ENCODE peak calls at places on chromosomes 11 and 22, in six cellular contexts. I, S, L, X, B and V are unnamed samples.

GRCh38 chr11:41189711-41190477 is 269.6 kb downstream of the LRRC4C start:
- DNase-seq in I (no peak), S (no peak), L (no peak), X (no peak), B (no peak), V (no peak)

GRCh38 chr11:2301631-2302272 is at the start of the genes C11orf21 and TSPAN32:
- DNase-seq in I (peak; percentile 40), S (peak; percentile 3), L (no peak), X (no peak), B (no peak), V (no peak)

GRCh38 chr11:128488471-128488870 is 98.9 kb downstream of the ETS1 start:
- DNase-seq in I (peak; percentile 92), S (peak; percentile 98), L (no peak), X (no peak), B (no peak), V (no peak)

GRCh38 chr11:18567081-18567480 is 21.5 kb downstream of the UEVLD start:
- DNase-seq in I (no peak), S (peak; percentile 35), L (no peak), X (no peak), B (no peak), V (no peak)

GRCh38 chr11:73872746-73873412 is 3.8 kb downstream of the COA4 start:
- DNase-seq in I (no peak), S (no peak), L (no peak), X (no peak), B (no peak), V (no peak)

GRCh38 chr11:45168366-45169130 is 22.1 kb downstream of the PRDM11 start:
- DNase-seq in I (no peak), S (no peak), L (no peak), X (no peak), B (no peak), V (no peak)

GRCh38 chr22:37802310-37803194 is 5.2 kb upstream of the GCAT start:
- DNase-seq in I (peak; percentile 57), S (peak; percentile 39), L (peak; percentile 73), X (peak; percentile 80), B (peak; percentile 85), V (peak; percentile 75)

GRCh38 chr11:71179877-71180276 is 72.5 kb downstream of the SHANK2 start:
- DNase-seq in I (no peak), S (no peak), L (no peak), X (peak; percentile 15), B (no peak), V (peak; percentile 53)

GRCh38 chr11:130369141-130369691 is 54.5 kb upstream of the ZBTB44 start:
- DNase-seq in I (no peak), S (no peak), L (no peak), X (no peak), B (no peak), V (peak; percentile 27)

GRCh38 chr11:69274531-69275016 is 19.4 kb upstream of the MYEOV start:
- DNase-seq in I (no peak), S (no peak), L (no peak), X (no peak), B (no peak), V (no peak)

GRCh38 chr11:60970890-60971289 is 590 bp upstream of the CD6 start:
- DNase-seq in I (no peak), S (no peak), L (no peak), X (no peak), B (no peak), V (no peak)
- H2AK5ac ChIP-seq in I (no peak overlapping the region), S (no peak overlapping the region), L (peak overlapping the region; percentile 60), X (no peak overlapping the region), B (no peak overlapping the region), V (no peak overlapping the region)

DNA sequence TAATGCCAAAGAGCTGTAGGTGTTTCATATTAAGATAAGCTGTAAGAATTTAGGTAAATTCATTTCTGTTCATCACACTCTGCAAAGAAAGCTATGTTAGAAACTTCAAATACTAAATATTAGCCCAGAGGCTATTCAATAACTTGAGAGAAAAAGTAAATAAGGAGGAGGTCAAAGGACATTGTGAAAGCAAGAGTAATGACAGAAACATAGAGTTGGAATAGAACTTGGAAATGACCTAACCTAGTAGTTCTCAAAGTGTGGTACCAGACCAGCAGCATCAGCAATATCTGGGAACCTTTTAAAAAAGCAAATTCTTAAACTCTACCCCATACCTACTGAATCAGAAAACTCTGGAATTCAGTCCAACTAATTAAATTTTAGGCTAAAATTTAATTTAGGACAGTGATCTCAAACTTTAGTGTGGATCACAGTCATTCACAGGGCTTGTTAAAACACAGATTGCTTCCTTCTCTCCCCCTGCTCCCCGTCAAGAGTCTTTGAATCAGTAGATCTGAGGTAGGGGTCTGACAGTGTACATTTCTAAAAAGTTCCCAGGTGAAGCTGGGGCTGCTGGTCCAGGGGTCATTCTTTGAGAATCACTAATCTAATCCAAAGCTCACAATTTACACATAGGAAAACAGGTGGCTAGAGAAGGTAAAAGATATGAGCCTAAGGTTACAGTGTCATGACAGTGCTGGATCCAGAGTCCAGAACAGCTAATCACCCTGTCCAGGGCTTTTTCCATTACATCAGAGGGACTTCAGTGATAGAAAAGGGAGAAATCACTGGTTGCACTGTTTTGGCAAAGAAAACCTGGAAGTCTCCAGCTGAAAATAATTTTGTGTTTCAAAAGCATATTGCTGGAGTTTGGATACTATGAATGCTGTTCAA is 241.1 kb downstream of the SOX6 start:
- DNase-seq in I (no peak), S (no peak), L (no peak), X (no peak), B (no peak), V (no peak)
- H2BK15ac ChIP-seq in I (no peak overlapping the region), S (no peak overlapping the region), L (no peak overlapping the region), X (no peak overlapping the region), B (no peak overlapping the region), V (no peak overlapping the region)

DNA sequence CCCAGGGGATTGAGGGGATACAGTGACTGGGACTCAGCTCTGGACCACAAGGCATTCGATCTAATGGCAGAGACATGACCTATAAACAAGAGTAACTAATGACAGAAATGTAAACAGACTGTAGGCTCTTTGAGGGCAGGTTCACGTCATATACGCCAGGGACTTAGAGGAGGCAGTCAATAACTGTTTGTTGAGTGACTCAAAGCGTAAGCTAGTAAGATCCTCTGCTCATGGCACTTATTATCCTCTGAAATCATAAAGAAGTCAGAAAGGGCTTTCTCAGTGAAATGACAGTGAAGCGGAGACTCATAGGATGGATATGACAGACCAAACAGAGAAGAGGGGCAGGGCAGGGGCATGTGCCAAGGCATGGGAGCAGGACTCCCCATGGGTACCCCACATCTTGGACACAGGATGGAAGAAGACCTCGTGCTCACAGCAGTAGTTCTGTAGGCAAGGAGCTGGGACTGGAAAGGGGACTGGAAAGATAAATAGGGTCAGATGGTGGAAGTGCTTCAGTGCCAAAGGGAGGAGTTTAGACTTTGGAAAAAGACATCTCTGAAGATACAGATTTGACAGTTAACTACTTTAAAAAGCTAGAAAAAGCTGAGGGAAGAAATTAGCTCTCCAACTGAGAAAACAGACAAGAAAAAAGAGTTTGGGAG is 72.8 kb downstream of the SLC1A2 start:
- DNase-seq in I (no peak), S (no peak), L (no peak), X (no peak), B (no peak), V (no peak)
- H3K4me1 ChIP-seq in I (peaks cover 3% of the 10 kb centered on the region), S (peaks cover 15% of the 10 kb centered on the region), L (peaks cover 9% of the 10 kb centered on the region), X (peaks cover 4% of the 10 kb centered on the region), B (no peaks in the 10 kb centered on the region), V (no peaks in the 10 kb centered on the region)

DNA sequence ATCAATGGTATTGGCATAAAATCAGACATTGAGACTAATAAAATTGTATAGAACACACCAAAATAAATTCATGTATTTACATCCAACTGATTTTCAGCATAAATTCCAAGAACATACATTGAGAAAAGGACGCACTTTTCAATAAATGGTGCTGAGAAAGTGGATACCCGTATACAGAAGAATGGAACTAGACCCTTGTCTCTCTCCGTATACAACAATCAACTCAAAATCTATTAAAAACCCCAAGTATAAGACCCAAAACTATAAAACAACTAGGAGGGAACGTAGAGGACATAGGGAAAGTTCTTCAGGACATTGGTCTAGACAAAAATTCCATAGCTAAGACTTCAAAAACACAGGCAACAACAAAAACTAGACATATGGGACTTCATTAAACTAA is 97.4 kb downstream of the GGTLC2 start:
- DNase-seq in I (no peak), S (no peak), L (no peak), X (no peak), B (no peak), V (no peak)
- H2AK5ac ChIP-seq in I (no peak overlapping the region), S (no peak overlapping the region), L (no peak overlapping the region), X (no peak overlapping the region), B (no peak overlapping the region), V (no peak overlapping the region)

GRCh38 chr11:123469586-123469985 is 39.5 kb downstream of the GRAMD1B start:
- DNase-seq in I (no peak), S (no peak), L (no peak), X (no peak), B (no peak), V (no peak)
- H2BK15ac ChIP-seq in I (no peak overlapping the region), S (no peak overlapping the region), L (no peak overlapping the region), X (no peak overlapping the region), B (no peak overlapping the region), V (no peak overlapping the region)

GRCh38 chr11:67395555-67396257 is 3.9 kb downstream of the RAD9A start:
- DNase-seq in I (no peak), S (no peak), L (no peak), X (no peak), B (no peak), V (no peak)

GRCh38 chr11:67396258-67396581 is 4.4 kb downstream of the RAD9A start:
- DNase-seq in I (no peak), S (no peak), L (no peak), X (no peak), B (no peak), V (no peak)

GRCh38 chr11:67397986-67398660 is 3.5 kb downstream of the PPP1CA start:
- DNase-seq in I (no peak), S (no peak), L (no peak), X (no peak), B (no peak), V (no peak)

GRCh38 chr11:67397536-67397935 is 4.1 kb downstream of the PPP1CA start:
- DNase-seq in I (no peak), S (no peak), L (no peak), X (no peak), B (no peak), V (no peak)

DNA sequence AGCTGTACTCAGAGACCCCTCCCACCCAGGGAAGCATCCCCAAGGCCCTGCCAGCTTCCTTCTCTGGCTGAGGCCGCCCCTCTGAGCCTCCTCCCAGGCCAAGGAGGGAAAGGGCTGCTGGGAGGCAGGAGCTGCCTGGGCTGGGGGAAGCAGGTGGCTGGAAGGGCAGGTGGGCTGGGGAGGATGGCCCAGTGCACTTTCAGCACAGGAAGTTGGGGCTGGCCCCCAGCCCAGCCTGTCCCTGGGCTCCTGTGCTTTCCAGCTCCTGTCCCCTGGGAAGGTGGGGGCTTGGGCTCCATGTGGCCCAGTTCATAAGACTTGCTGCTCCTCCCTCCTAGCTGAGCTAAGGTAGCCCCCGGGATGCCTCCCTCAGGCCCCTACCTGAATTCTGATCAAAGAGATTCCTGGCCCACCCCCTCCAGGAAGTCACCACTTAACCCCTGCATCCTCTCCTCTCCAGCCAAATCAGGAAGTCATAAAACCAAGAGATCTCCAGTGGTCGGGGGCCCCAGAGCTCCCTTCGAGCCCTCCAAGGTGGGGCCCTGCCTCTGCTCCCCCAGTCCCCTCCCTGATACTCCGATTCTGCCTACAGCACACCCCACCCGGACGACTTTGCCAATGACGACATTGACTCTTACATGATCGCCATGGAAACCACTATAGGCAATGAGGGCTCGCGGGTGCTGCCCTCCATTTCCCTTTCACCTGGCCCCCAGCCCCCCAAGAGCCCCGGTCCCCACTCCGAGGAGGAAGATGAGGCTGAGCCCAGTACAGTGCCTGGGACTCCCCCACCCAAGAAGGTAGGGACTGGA is 4.9 kb downstream of the PPP1CA start:
- DNase-seq in I (no peak), S (no peak), L (no peak), X (peak; percentile 80), B (no peak), V (peak; percentile 78)
- H3K4me1 ChIP-seq in I (peaks cover 35% of the 10 kb centered on the region), S (peaks cover 13% of the 10 kb centered on the region), L (peaks cover 12% of the 10 kb centered on the region), X (peaks cover 2% of the 10 kb centered on the region), B (no peaks in the 10 kb centered on the region), V (peaks cover 8% of the 10 kb centered on the region)

GRCh38 chr11:111910637-111911562 is 670 bp downstream of the CRYAB start:
- DNase-seq in I (no peak), S (no peak), L (no peak), X (no peak), B (no peak), V (no peak)
- H2AK5ac ChIP-seq in I (no peak overlapping the region), S (peak overlapping the region; percentile 72), L (no peak overlapping the region), X (no peak overlapping the region), B (no peak overlapping the region), V (no peak overlapping the region)